ENCODE peak calls at places on chromosome 14, in four cellular contexts. T, W, X and M are unnamed samples.

GRCh38 chr14:50874842-50875241 is 3.0 kb downstream of the ABHD12B start:
- DNase-seq in T (no peak), W (no peak), X (no peak), M (no peak)

GRCh38 chr14:100386121-100386520 is 63.0 kb downstream of the SLC25A47 start:
- DNase-seq in T (no peak), W (no peak), X (no peak), M (no peak)

GRCh38 chr14:99687284-99688209 is 3.4 kb downstream of the CYP46A1 start:
- DNase-seq in T (no peak), W (no peak), X (no peak), M (no peak)

GRCh38 chr14:69571879-69572633 is 2.6 kb downstream of the CCDC177 start:
- DNase-seq in T (peak), W (no peak), X (no peak), M (no peak)

GRCh38 chr14:46399049-46399448 is 252.5 kb downstream of the RPL10L start:
- DNase-seq in T (no peak), W (no peak), X (no peak), M (no peak)

GRCh38 chr14:60775296-60775695 is 40.7 kb downstream of the MNAT1 start:
- DNase-seq in T (peak), W (no peak), X (no peak), M (peak)

GRCh38 chr14:69484444-69485113 is at the start of gene PLEKHD1:
- DNase-seq in T (no peak), W (no peak), X (no peak), M (no peak)

GRCh38 chr14:90554341-90554740 is 157.5 kb downstream of the CALM1 start:
- DNase-seq in T (no peak), W (no peak), X (no peak), M (no peak)

GRCh38 chr14:94451091-94451751 is 1.4 kb downstream of the SERPINA11 start:
- DNase-seq in T (no peak), W (no peak), X (no peak), M (no peak)

GRCh38 chr14:64835431-64835830 is 44.3 kb downstream of the SPTB start:
- DNase-seq in T (no peak), W (no peak), X (no peak), M (no peak)

GRCh38 chr14:31992051-31992450 is 85.1 kb upstream of the ARHGAP5 start:
- DNase-seq in T (peak), W (no peak), X (no peak), M (peak)

GRCh38 chr14:31930070-31930469 is 147.0 kb upstream of the ARHGAP5 start:
- DNase-seq in T (no peak), W (no peak), X (no peak), M (no peak)

GRCh38 chr14:88481794-88482193 is 73.0 kb downstream of the PTPN21 start:
- DNase-seq in T (no peak), W (no peak), X (no peak), M (no peak)

GRCh38 chr14:54877015-54877702 is 25.5 kb downstream of the GCH1 start:
- DNase-seq in T (no peak), W (no peak), X (no peak), M (no peak)

GRCh38 chr14:80390911-80391310 is 179.6 kb upstream of the DIO2 start:
- DNase-seq in T (no peak), W (no peak), X (no peak), M (no peak)

GRCh38 chr14:97634786-97635185 is 837.6 kb downstream of the VRK1 start:
- DNase-seq in T (no peak), W (no peak), X (no peak), M (no peak)

GRCh38 chr14:102694530-102695171 is 82.6 kb upstream of the TRAF3 start:
- DNase-seq in T (peak), W (peak), X (peak), M (peak)

GRCh38 chr14:23300687-23301223 is 1.9 kb downstream of the PPP1R3E start:
- DNase-seq in T (no peak), W (no peak), X (no peak), M (no peak)

GRCh38 chr14:65261425-65261920 is 151.1 kb upstream of the FUT8 start:
- DNase-seq in T (no peak), W (no peak), X (no peak), M (no peak)

GRCh38 chr14:55043528-55043927 is 7.9 kb upstream of the MAPK1IP1L start:
- DNase-seq in T (no peak), W (no peak), X (no peak), M (no peak)

GRCh38 chr14:51652168-51653095 is 722 bp downstream of the FRMD6 start:
- DNase-seq in T (peak), W (no peak), X (peak), M (no peak)

GRCh38 chr14:61128382-61129167 is 147.5 kb downstream of the SLC38A6 start:
- DNase-seq in T (no peak), W (no peak), X (no peak), M (no peak)

GRCh38 chr14:54129850-54130640 is 173.4 kb upstream of the BMP4 start:
- DNase-seq in T (no peak), W (no peak), X (no peak), M (no peak)

GRCh38 chr14:31660728-31661127 is 99.5 kb downstream of the NUBPL start:
- DNase-seq in T (no peak), W (no peak), X (no peak), M (no peak)

GRCh38 chr14:73783107-73783727 is 68.4 kb upstream of the PTGR2 start:
- DNase-seq in T (no peak), W (no peak), X (no peak), M (no peak)

GRCh38 chr14:54133896-54134295 is 177.3 kb upstream of the BMP4 start:
- DNase-seq in T (no peak), W (no peak), X (no peak), M (no peak)

GRCh38 chr14:65827520-65827919 is 415.0 kb downstream of the FUT8 start:
- DNase-seq in T (no peak), W (no peak), X (no peak), M (no peak)

GRCh38 chr14:78135450-78135891 is 34.7 kb upstream of the NRXN3 start:
- DNase-seq in T (no peak), W (no peak), X (no peak), M (no peak)

GRCh38 chr14:30223385-30223785 is 295.7 kb upstream of the PRKD1 start:
- DNase-seq in T (peak), W (peak), X (no peak), M (peak)